ENCODE peak calls at places on chromosomes 13 and 19, in eight cellular contexts. Z, J, D, F, H, L, S and B are unnamed samples.

GRCh38 chr19:32471095-32471494 is 65.5 kb downstream of the DPY19L3 start:
- DNase-seq in Z (no peak), J (peak; percentile 54), D (no peak), F (no peak), H (no peak), L (no peak), S (no peak), B (no peak)

GRCh38 chr19:12000152-12000981 is 35.1 kb downstream of the ZNF433 start:
- DNase-seq in Z (peak; percentile 42), J (no peak), D (no peak), F (no peak), H (no peak), L (no peak), S (no peak), B (peak; percentile 11)

GRCh38 chr13:107554355-107554905 is 660.9 kb downstream of the LIG4 start:
- DNase-seq in Z (no peak), J (no peak), D (no peak), F (no peak), H (no peak), L (no peak), S (no peak), B (no peak)

GRCh38 chr19:41928221-41928683 is at the start of gene ERFL:
- DNase-seq in Z (no peak), J (no peak), D (no peak), F (no peak), H (no peak), L (no peak), S (no peak), B (no peak)

GRCh38 chr13:112821340-112822055 is 131.7 kb downstream of the ATP11A start:
- DNase-seq in Z (no peak), J (no peak), D (no peak), F (peak; percentile 44), H (peak; percentile 14), L (no peak), S (no peak), B (peak; percentile 32)

GRCh38 chr13:75372517-75372916 is 109.5 kb downstream of the TBC1D4 start:
- DNase-seq in Z (peak; percentile 67), J (no peak), D (no peak), F (no peak), H (peak; percentile 20), L (no peak), S (no peak), B (peak; percentile 57)

GRCh38 chr19:3644351-3645066 is 17.9 kb upstream of the CACTIN start:
- DNase-seq in Z (peak; percentile 10), J (no peak), D (no peak), F (no peak), H (peak; percentile 36), L (no peak), S (no peak), B (no peak)

GRCh38 chr19:2273356-2274184 is 8.4 kb downstream of the PEAK3 start:
- DNase-seq in Z (peak; percentile 54), J (peak; percentile 85), D (peak; percentile 88), F (peak; percentile 94), H (peak; percentile 44), L (no peak), S (peak; percentile 85), B (peak; percentile 40)

GRCh38 chr13:30719521-30719914 is 15.8 kb upstream of the ALOX5AP start:
- DNase-seq in Z (no peak), J (no peak), D (no peak), F (no peak), H (no peak), L (no peak), S (no peak), B (no peak)

GRCh38 chr13:41827507-41828213 is 133.2 kb downstream of the VWA8 start:
- DNase-seq in Z (peak; percentile 96), J (no peak), D (no peak), F (no peak), H (peak; percentile 90), L (peak; percentile 49), S (no peak), B (peak; percentile 89)

DNA sequence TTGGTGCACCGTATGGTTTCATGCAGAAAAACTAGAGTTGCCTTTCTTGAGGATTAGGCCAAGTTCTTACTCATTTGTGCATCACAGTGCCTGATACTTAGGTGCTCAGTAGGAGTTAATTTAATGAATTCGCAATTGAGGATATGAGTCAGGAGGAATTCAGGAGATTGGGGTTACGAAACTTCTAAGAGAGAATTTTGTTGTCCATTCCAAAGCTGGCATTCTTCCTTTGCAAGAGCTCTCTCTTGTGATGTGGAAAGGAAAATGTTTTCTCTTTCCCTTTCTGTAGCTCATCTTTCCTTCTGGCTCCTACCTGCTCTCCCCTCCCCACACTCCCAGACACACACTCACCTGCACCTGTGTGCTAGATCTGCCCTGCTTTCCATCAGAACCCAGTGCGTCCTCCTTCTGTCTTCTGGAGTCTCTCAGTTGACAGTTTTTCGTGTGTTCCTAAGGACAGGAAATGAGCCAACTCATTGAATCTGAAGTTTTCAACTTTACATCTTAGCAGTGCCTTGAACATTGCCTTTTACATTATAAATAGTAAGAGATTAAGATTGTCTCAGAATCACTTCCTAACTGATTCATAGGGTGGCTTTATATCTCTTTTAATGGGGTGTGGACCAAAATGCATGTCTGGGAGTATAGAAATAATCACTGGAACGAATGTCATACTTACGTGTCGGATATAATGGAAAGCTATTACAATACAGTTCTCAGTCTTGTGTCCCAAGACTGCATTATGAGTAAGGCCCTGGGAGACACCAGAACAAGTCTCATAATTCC is 19.7 kb upstream of the ERCC5 start:
- DNase-seq in Z (peak; percentile 93), J (no peak), D (no peak), F (no peak), H (peak; percentile 89), L (no peak), S (no peak), B (peak; percentile 88)
- TF ChIP-seq CTCF in Z (no peak), J (no peak), D (no peak), F (no peak), H (peak; percentile 13), L (no peak), S (no peak), B (no peak)

DNA sequence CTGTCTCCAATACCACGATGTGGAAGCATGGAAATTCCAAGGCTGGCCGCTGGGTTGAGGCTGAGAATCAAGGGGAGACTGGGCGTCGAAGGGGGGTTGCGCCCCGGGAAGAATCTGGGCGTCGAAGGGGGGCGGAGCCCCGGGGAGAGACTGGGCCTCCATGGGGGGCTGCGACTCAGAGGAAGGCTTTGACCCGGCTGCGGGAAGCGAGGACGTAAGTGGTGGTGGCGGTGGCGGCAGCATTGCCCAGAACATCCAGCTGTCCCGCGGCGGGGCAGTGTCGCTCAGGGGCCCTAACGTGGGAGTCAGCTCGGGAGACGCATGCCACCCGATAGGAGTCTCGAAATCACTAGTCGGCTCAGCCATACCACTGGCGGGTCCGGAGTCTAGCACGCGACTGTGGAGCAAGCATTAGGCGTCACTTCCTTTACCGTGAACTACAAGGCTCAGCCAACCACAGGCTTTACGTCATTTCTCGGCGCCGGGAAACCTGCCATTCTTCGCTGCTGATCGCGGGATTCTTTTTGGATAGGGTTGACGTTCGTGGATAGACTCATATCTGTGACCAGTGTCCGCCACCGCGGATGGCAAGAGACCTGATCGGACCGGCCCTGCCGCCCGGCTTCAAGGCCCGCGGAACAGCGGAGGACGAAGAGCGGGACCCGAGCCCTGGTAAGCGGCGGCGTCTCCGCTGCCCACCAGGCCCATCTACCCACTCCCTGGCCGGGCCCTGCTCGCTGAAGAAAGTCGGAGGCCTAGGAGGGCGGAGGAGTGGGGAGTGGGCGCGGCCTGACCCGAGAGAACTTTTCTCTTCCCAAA is at the start of the genes GPALPP1 and NUFIP1:
- DNase-seq in Z (peak; percentile 93), J (peak; percentile 94), D (peak; percentile 76), F (peak; percentile 95), H (peak; percentile 90), L (peak; percentile 93), S (peak; percentile 94), B (peak; percentile 95)
- TF ChIP-seq CTCF in Z (no peak), J (no peak), D (no peak), F (peak; percentile 5), H (peak; percentile 2), L (no peak), S (no peak), B (peak; percentile 53)

GRCh38 chr19:17419491-17420266 is at the start of gene MVB12A:
- DNase-seq in Z (peak; percentile 100), J (peak; percentile 99), D (peak; percentile 90), F (peak; percentile 99), H (peak; percentile 99), L (peak; percentile 97), S (peak; percentile 97), B (peak; percentile 99)

GRCh38 chr19:17418710-17419109 is 1.1 kb upstream of the MVB12A start:
- DNase-seq in Z (no peak), J (no peak), D (no peak), F (no peak), H (no peak), L (no peak), S (no peak), B (no peak)

GRCh38 chr19:17419154-17419490 is 725 bp upstream of the MVB12A start:
- DNase-seq in Z (no peak), J (no peak), D (no peak), F (no peak), H (no peak), L (no peak), S (no peak), B (no peak)

GRCh38 chr19:17421942-17422341 is 2.1 kb downstream of the MVB12A start:
- DNase-seq in Z (no peak), J (no peak), D (no peak), F (no peak), H (no peak), L (no peak), S (no peak), B (no peak)

DNA sequence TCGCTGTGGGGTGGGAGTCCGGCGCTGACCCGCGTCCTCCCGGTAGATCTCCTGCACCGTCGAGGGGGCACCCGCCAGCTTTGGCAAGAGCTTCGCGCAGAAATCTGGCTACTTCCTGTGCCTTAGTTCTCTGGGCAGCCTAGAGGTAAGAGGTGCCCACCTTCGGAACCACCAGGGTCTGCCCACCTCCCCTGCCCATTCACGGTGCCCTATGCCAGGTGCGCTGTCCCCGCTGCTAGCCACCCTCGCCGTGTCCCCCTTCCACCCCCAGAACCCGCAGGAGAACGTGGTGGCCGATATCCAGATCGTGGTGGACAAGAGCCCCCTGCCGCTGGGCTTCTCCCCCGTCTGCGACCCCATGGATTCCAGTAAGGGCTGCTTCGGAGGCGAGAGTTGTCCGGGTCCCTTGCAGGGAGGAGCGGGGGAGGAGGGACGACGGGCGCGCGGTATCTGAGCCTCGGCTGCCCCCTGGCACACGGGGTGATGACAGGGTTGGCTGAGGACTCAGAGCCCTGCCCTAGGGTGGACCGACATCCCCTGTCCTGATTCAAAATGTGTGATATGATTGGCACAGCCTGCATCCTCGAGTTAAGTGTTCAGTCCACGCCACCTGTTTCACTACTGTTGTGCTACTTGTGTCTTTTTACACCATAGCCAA is 549 bp downstream of the MVB12A start:
- DNase-seq in Z (peak; percentile 8), J (peak; percentile 52), D (peak; percentile 20), F (no peak), H (no peak), L (peak; percentile 25), S (peak; percentile 51), B (no peak)
- TF ChIP-seq CTCF in Z (no peak), J (no peak), D (peak; percentile 9), F (no peak), H (no peak), L (no peak), S (no peak), B (peak; percentile 18)

DNA sequence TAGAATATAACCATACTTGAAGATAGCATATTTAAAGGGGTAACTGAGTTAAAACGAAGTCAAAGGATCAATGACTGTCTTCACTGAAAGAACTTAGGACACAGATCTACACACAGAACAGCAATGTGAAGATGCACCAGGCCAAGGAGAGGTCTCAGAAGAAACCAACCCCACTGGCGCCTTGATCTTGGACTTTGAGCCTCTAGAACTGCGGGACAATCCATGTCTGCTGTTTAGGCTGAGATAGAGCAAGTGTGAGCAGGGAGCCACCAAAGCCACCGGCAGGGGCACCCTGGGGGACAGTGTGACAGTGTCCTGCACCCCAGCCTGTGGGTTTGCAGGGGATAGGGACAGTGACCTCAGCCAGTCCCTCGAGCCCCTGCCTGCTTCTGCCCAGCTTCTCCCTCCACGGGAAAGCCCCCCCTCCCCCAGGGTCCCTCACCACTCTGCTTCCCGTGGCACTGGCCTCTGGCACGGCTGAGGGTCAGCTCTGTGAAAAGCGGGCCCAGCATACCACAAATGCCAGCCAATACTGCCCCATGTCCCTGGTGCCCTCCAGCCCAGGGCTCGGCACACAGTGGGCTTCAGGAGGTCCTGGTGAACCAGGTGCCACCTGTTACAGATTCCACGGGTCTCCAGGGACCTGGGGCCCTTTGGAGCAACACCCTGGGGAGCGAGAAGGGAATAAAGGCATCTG is 40.8 kb downstream of the KLF2 start:
- DNase-seq in Z (no peak), J (no peak), D (no peak), F (no peak), H (no peak), L (no peak), S (no peak), B (no peak)
- TF ChIP-seq CTCF in Z (no peak), J (no peak), D (no peak), F (no peak), H (no peak), L (no peak), S (no peak), B (no peak)